ENCODE peak calls at places on chromosomes 1 and 21, in six cellular contexts. A, O, X, F, J and B are unnamed samples.

GRCh38 chr1:180722586-180722985 is 90.8 kb downstream of the XPR1 start:
- DNase-seq in F (no peak), A (no peak), J (no peak), X (no peak), O (no peak), B (no peak)

GRCh38 chr1:157312270-157312812 is 174.1 kb upstream of the ETV3 start:
- DNase-seq in X (no peak), J (peak), A (no peak), F (no peak), O (peak), B (no peak)

GRCh38 chr1:30284226-30284625 is 439.2 kb downstream of the MATN1 start:
- DNase-seq in J (no peak), A (no peak), F (no peak), X (no peak), O (no peak), B (no peak)

GRCh38 chr1:2906105-2906504 is 104.6 kb upstream of the TTC34 start:
- DNase-seq in F (no peak), A (no peak), O (peak), X (peak), J (no peak), B (no peak)

GRCh38 chr21:43921602-43921978 is 56.6 kb downstream of the AGPAT3 start:
- DNase-seq in X (no peak), A (no peak), O (no peak), J (no peak), F (no peak), B (peak)

GRCh38 chr1:117201808-117202207 is 8.9 kb downstream of the VTCN1 start:
- DNase-seq in A (no peak), X (no peak), O (no peak), J (no peak), F (no peak), B (no peak)

GRCh38 chr1:247079141-247079874 is 697 bp upstream of the ZNF670 start:
- DNase-seq in X (no peak), F (no peak), J (no peak), A (no peak), O (no peak), B (no peak)

GRCh38 chr1:115797491-115797890 is 29.0 kb upstream of the CASQ2 start:
- DNase-seq in A (no peak), X (no peak), J (no peak), O (no peak), F (no peak), B (no peak)

GRCh38 chr21:26085100-26085499 is 85.5 kb downstream of the APP start:
- DNase-seq in X (no peak), A (no peak), F (no peak), O (no peak), J (no peak), B (no peak)

GRCh38 chr1:93061895-93062792 is 16.9 kb upstream of the MTF2 start:
- DNase-seq in F (no peak), X (no peak), J (peak), A (no peak), O (peak), B (peak)

GRCh38 chr1:204125759-204126351 is 26.0 kb downstream of the ETNK2 start:
- DNase-seq in J (no peak), X (no peak), F (no peak), A (no peak), O (no peak), B (no peak)

GRCh38 chr21:35478096-35479080 is 429.3 kb upstream of the RUNX1 start:
- DNase-seq in O (no peak), A (no peak), J (peak), X (no peak), F (no peak), B (no peak)

GRCh38 chr1:7177438-7178126 is 392.3 kb downstream of the CAMTA1 start:
- DNase-seq in J (no peak), F (no peak), O (no peak), X (no peak), A (no peak), B (no peak)

GRCh38 chr1:205709640-205710039 is 29.3 kb upstream of the SLC45A3 start:
- DNase-seq in O (no peak), A (no peak), F (no peak), J (no peak), X (no peak), B (no peak)